ENCODE peak calls at places on chromosomes 16 and 17, in ten cellular contexts. One of them, this sample, is unnamed. For H3K36me3, the result is how much of the 10 kb centered on the place peaks cover.

GRCh38 chr17:81513669-81514484 is 1.3 kb upstream of the ACTG1 start:
- DNase-seq in IMR-90: peak
- DNase-seq in testis: peak
- DNase-seq in sigmoid colon: peak
- DNase-seq in fibroblast of lung: peak
- DNase-seq in PC-3: peak
- DNase-seq in cardiac muscle cell: peak
- DNase-seq in Caco-2: peak
- DNase-seq in esophagus squamous epithelium: no peak
- DNase-seq in suprapubic skin: peak
- DNase-seq in this sample: peak

GRCh38 chr17:41666336-41666680 is 22.4 kb upstream of the EIF1 start:
- DNase-seq in IMR-90: peak
- DNase-seq in testis: no peak
- DNase-seq in sigmoid colon: peak
- DNase-seq in fibroblast of lung: peak
- DNase-seq in PC-3: peak
- DNase-seq in cardiac muscle cell: no peak
- DNase-seq in Caco-2: no peak
- DNase-seq in esophagus squamous epithelium: no peak
- DNase-seq in suprapubic skin: no peak
- DNase-seq in this sample: no peak

GRCh38 chr16:21184834-21185233 is 26.4 kb downstream of the LDAF1 start:
- DNase-seq in IMR-90: no peak
- DNase-seq in testis: no peak
- DNase-seq in sigmoid colon: no peak
- DNase-seq in fibroblast of lung: no peak
- DNase-seq in PC-3: no peak
- DNase-seq in cardiac muscle cell: no peak
- DNase-seq in Caco-2: no peak
- DNase-seq in esophagus squamous epithelium: no peak
- DNase-seq in suprapubic skin: no peak
- DNase-seq in this sample: peak

GRCh38 chr17:61766520-61766919 is 96.8 kb downstream of the BRIP1 start:
- DNase-seq in IMR-90: peak
- DNase-seq in testis: no peak
- DNase-seq in sigmoid colon: no peak
- DNase-seq in fibroblast of lung: peak
- DNase-seq in PC-3: peak
- DNase-seq in cardiac muscle cell: no peak
- DNase-seq in Caco-2: no peak
- DNase-seq in esophagus squamous epithelium: no peak
- DNase-seq in suprapubic skin: no peak
- DNase-seq in this sample: peak

GRCh38 chr17:45768000-45768399 is 16.1 kb upstream of the CRHR1 start:
- DNase-seq in IMR-90: no peak
- DNase-seq in testis: no peak
- DNase-seq in sigmoid colon: no peak
- DNase-seq in fibroblast of lung: no peak
- DNase-seq in PC-3: peak
- DNase-seq in cardiac muscle cell: peak
- DNase-seq in Caco-2: peak
- DNase-seq in esophagus squamous epithelium: no peak
- DNase-seq in suprapubic skin: no peak
- DNase-seq in this sample: no peak

GRCh38 chr17:83104577-83105505 is 25.4 kb downstream of the METRNL start:
- DNase-seq in IMR-90: no peak
- DNase-seq in testis: no peak
- DNase-seq in sigmoid colon: no peak
- DNase-seq in fibroblast of lung: no peak
- DNase-seq in PC-3: no peak
- DNase-seq in cardiac muscle cell: no peak
- DNase-seq in Caco-2: no peak
- DNase-seq in esophagus squamous epithelium: no peak
- DNase-seq in suprapubic skin: no peak
- DNase-seq in this sample: no peak

GRCh38 chr16:82002831-82003230 is 8.4 kb downstream of the SDR42E1 start:
- DNase-seq in IMR-90: no peak
- DNase-seq in testis: no peak
- DNase-seq in sigmoid colon: no peak
- DNase-seq in fibroblast of lung: no peak
- DNase-seq in PC-3: no peak
- DNase-seq in cardiac muscle cell: no peak
- DNase-seq in Caco-2: no peak
- DNase-seq in esophagus squamous epithelium: no peak
- DNase-seq in suprapubic skin: no peak
- DNase-seq in this sample: peak

GRCh38 chr16:71501562-71501961 is 12.4 kb upstream of the ZNF19 start:
- DNase-seq in IMR-90: no peak
- DNase-seq in testis: no peak
- DNase-seq in sigmoid colon: no peak
- DNase-seq in fibroblast of lung: no peak
- DNase-seq in PC-3: no peak
- DNase-seq in cardiac muscle cell: no peak
- DNase-seq in Caco-2: peak
- DNase-seq in esophagus squamous epithelium: no peak
- DNase-seq in suprapubic skin: no peak
- DNase-seq in this sample: no peak

GRCh38 chr16:50272111-50272571 is 5.8 kb downstream of the ADCY7 start:
- DNase-seq in IMR-90: no peak
- DNase-seq in testis: no peak
- DNase-seq in sigmoid colon: peak
- DNase-seq in fibroblast of lung: no peak
- DNase-seq in PC-3: no peak
- DNase-seq in cardiac muscle cell: no peak
- DNase-seq in Caco-2: no peak
- DNase-seq in esophagus squamous epithelium: no peak
- DNase-seq in suprapubic skin: peak
- DNase-seq in this sample: no peak

GRCh38 chr17:18955009-18955408 is 3.0 kb downstream of the SLC5A10 start:
- DNase-seq in IMR-90: no peak
- DNase-seq in testis: no peak
- DNase-seq in sigmoid colon: no peak
- DNase-seq in fibroblast of lung: no peak
- DNase-seq in PC-3: no peak
- DNase-seq in cardiac muscle cell: no peak
- DNase-seq in Caco-2: no peak
- DNase-seq in esophagus squamous epithelium: no peak
- DNase-seq in suprapubic skin: no peak
- DNase-seq in this sample: no peak

GRCh38 chr17:1562178-1562643 is 381 bp downstream of the PITPNA start:
- DNase-seq in IMR-90: no peak
- DNase-seq in testis: no peak
- DNase-seq in sigmoid colon: peak
- DNase-seq in fibroblast of lung: no peak
- DNase-seq in PC-3: no peak
- DNase-seq in cardiac muscle cell: peak
- DNase-seq in Caco-2: no peak
- DNase-seq in esophagus squamous epithelium: no peak
- DNase-seq in suprapubic skin: no peak
- DNase-seq in this sample: no peak
- TF ChIP-seq CTCF in IMR-90: no peak
- TF ChIP-seq CTCF in testis: no peak
- TF ChIP-seq CTCF in sigmoid colon: no peak
- TF ChIP-seq CTCF in fibroblast of lung: no peak
- TF ChIP-seq CTCF in PC-3: no peak
- TF ChIP-seq CTCF in cardiac muscle cell: no peak
- TF ChIP-seq CTCF in Caco-2: no peak
- TF ChIP-seq CTCF in esophagus squamous epithelium: no peak
- TF ChIP-seq CTCF in suprapubic skin: peak
- TF ChIP-seq CTCF in this sample: no peak

DNA sequence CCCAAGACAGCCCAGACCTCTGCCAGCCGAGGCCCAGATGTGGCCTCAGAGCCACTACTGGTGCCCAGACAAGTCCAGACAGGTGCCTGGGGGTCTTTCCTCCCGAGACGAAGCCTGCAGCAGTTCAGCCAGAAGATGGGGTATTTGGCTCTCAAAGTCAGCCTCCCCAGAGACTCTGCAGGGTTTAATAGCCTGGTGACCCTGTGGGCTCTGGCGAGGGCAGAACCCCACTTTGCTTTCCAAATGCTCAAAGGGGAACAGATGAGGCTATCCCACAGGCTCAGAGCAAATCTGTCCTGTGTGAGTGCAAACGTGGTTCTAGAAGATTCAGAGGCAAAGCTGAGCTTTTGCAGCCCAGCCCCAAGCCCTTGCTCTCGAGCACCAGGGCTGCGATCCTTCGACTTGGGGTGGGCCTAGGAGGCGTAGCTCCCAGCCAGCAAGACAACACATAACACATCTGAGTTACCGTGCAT is 236.0 kb downstream of the MRTFB start:
- DNase-seq in IMR-90: no peak
- DNase-seq in testis: no peak
- DNase-seq in sigmoid colon: no peak
- DNase-seq in fibroblast of lung: no peak
- DNase-seq in PC-3: no peak
- DNase-seq in cardiac muscle cell: no peak
- DNase-seq in Caco-2: no peak
- DNase-seq in esophagus squamous epithelium: no peak
- DNase-seq in suprapubic skin: no peak
- DNase-seq in this sample: no peak
- H3K4me3 ChIP-seq in IMR-90: no peak
- H3K4me3 ChIP-seq in testis: no peak
- H3K4me3 ChIP-seq in sigmoid colon: no peak
- H3K4me3 ChIP-seq in fibroblast of lung: no peak
- H3K4me3 ChIP-seq in PC-3: no peak
- H3K4me3 ChIP-seq in cardiac muscle cell: no peak
- H3K4me3 ChIP-seq in Caco-2: no peak
- H3K4me3 ChIP-seq in esophagus squamous epithelium: no peak
- H3K4me3 ChIP-seq in suprapubic skin: no peak
- H3K4me3 ChIP-seq in this sample: no peak

GRCh38 chr16:27758544-27758943 is 208.6 kb downstream of the KATNIP start:
- DNase-seq in IMR-90: no peak
- DNase-seq in testis: no peak
- DNase-seq in sigmoid colon: no peak
- DNase-seq in fibroblast of lung: no peak
- DNase-seq in PC-3: no peak
- DNase-seq in cardiac muscle cell: no peak
- DNase-seq in Caco-2: no peak
- DNase-seq in esophagus squamous epithelium: no peak
- DNase-seq in suprapubic skin: no peak
- DNase-seq in this sample: no peak

GRCh38 chr16:27761816-27762215 is 211.9 kb downstream of the KATNIP start:
- DNase-seq in IMR-90: no peak
- DNase-seq in testis: no peak
- DNase-seq in sigmoid colon: no peak
- DNase-seq in fibroblast of lung: no peak
- DNase-seq in PC-3: no peak
- DNase-seq in cardiac muscle cell: no peak
- DNase-seq in Caco-2: no peak
- DNase-seq in esophagus squamous epithelium: no peak
- DNase-seq in suprapubic skin: no peak
- DNase-seq in this sample: no peak

GRCh38 chr16:27759947-27760844 is 210.3 kb downstream of the KATNIP start:
- DNase-seq in IMR-90: no peak
- DNase-seq in testis: no peak
- DNase-seq in sigmoid colon: no peak
- DNase-seq in fibroblast of lung: no peak
- DNase-seq in PC-3: no peak
- DNase-seq in cardiac muscle cell: no peak
- DNase-seq in Caco-2: no peak
- DNase-seq in esophagus squamous epithelium: no peak
- DNase-seq in suprapubic skin: no peak
- DNase-seq in this sample: no peak

GRCh38 chr16:27760845-27761176 is 210.9 kb downstream of the KATNIP start:
- DNase-seq in IMR-90: no peak
- DNase-seq in testis: no peak
- DNase-seq in sigmoid colon: no peak
- DNase-seq in fibroblast of lung: no peak
- DNase-seq in PC-3: no peak
- DNase-seq in cardiac muscle cell: no peak
- DNase-seq in Caco-2: no peak
- DNase-seq in esophagus squamous epithelium: no peak
- DNase-seq in suprapubic skin: no peak
- DNase-seq in this sample: no peak

DNA sequence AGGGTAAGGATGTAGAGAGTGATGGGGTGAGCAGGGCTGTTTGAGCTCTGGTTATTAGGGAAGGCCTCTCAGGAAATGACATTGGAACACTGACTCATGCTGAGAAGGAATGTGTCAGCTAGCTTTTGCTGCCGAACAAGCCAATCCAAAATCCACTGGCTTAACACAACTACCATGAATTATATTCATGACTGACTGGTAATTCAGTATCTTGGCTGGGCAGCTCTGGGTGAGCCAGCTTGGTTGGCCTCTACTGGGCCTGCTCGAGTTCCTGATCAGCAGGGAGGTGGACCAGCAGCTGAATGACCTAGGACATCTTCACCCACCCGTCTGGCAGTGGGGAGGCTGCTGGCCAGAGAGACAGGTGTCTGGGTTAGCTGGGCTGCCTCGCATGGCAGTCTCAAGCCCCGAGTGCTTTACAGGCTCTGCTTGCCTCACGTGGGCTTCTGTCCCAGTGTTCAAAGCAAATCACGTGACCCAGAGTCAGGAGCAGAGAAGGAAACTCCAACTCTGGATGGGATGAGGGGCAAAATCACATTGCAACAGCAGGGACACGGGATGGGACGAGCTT is 209.4 kb downstream of the KATNIP start:
- DNase-seq in IMR-90: peak
- DNase-seq in testis: no peak
- DNase-seq in sigmoid colon: no peak
- DNase-seq in fibroblast of lung: peak
- DNase-seq in PC-3: peak
- DNase-seq in cardiac muscle cell: no peak
- DNase-seq in Caco-2: no peak
- DNase-seq in esophagus squamous epithelium: no peak
- DNase-seq in suprapubic skin: no peak
- DNase-seq in this sample: peak
- H3K36me3 ChIP-seq in IMR-90: under half
- H3K36me3 ChIP-seq in testis: under half
- H3K36me3 ChIP-seq in sigmoid colon: under half
- H3K36me3 ChIP-seq in fibroblast of lung: under half
- H3K36me3 ChIP-seq in PC-3: under half
- H3K36me3 ChIP-seq in cardiac muscle cell: under half
- H3K36me3 ChIP-seq in Caco-2: under half
- H3K36me3 ChIP-seq in esophagus squamous epithelium: under half
- H3K36me3 ChIP-seq in suprapubic skin: under half
- H3K36me3 ChIP-seq in this sample: under half

DNA sequence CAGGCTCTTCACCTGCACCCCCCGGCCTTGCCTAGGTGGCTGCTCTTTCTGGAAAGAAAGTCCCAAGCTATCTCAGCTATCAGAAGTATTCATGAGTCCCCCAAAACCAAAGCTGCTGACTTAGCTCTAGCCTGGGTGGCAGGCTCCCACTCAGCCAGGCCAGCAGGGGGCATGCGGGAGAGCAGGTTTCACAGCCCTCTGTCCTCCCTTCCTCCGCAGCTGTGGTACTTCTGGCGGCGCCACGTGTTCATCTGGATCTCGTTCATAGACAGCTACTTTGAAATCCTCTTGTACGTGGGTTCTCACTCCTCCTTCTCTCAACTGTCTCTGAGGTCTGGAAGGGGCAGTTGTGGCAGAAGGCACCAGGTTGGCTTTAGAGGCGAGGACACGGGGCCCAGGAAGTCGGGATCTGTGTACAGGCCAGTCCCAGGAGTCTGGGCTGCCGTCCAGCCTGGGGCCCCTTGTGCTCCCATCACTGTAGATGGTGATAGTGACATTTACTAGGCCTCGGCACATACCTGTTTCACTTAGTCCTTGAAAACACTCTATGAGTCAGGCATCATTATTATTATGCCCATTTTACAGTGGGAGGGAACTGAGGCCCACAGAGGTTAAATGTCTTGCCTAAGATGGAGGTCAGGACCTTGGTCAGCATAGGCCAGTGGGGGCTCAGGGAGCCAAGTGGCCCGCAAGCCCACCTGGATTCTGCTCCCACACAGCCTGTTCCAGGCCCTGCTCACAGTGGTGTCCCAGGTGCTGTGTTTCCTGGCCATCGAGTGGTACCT is 12.9 kb downstream of the TRPV2 start:
- DNase-seq in IMR-90: peak
- DNase-seq in testis: peak
- DNase-seq in sigmoid colon: no peak
- DNase-seq in fibroblast of lung: peak
- DNase-seq in PC-3: peak
- DNase-seq in cardiac muscle cell: peak
- DNase-seq in Caco-2: peak
- DNase-seq in esophagus squamous epithelium: no peak
- DNase-seq in suprapubic skin: no peak
- DNase-seq in this sample: peak
- TF ChIP-seq CTCF in IMR-90: peak
- TF ChIP-seq CTCF in testis: peak
- TF ChIP-seq CTCF in sigmoid colon: peak
- TF ChIP-seq CTCF in fibroblast of lung: peak
- TF ChIP-seq CTCF in PC-3: peak
- TF ChIP-seq CTCF in cardiac muscle cell: peak
- TF ChIP-seq CTCF in Caco-2: peak
- TF ChIP-seq CTCF in esophagus squamous epithelium: no peak
- TF ChIP-seq CTCF in suprapubic skin: peak
- TF ChIP-seq CTCF in this sample: peak